ENCODE peak calls at places on chromosome 5, in five cellular contexts. P, N, H, S and G are unnamed samples. For H3K9me3 and H3K36me3, the result is how much of the 10 kb centered on the place peaks cover.

GRCh38 chr5:51582871-51583384 is 199.7 kb downstream of the ISL1 start:
- DNase-seq in P (no peak), H (no peak), N (no peak), S (no peak), G (no peak)

GRCh38 chr5:43042626-43043399 is 2.7 kb upstream of the ANXA2R start:
- DNase-seq in N (peak), S (peak), H (peak), P (peak), G (peak)

GRCh38 chr5:146640285-146640896 is 124.4 kb upstream of the GPR151 start:
- DNase-seq in P (no peak), S (no peak), H (no peak), N (no peak), G (no peak)

GRCh38 chr5:34687269-34688011 is 31.3 kb downstream of the RAI14 start:
- DNase-seq in N (no peak), H (no peak), S (no peak), P (no peak), G (no peak)

GRCh38 chr5:171628344-171628743 is 157.3 kb upstream of the SMIM23 start:
- DNase-seq in H (no peak), P (no peak), S (no peak), N (peak), G (peak)

GRCh38 chr5:4879693-4880303 is 260.3 kb upstream of the ADAMTS16 start:
- DNase-seq in H (no peak), S (peak), N (peak), P (peak), G (peak)

GRCh38 chr5:179346875-179347274 is 1.6 kb upstream of the ADAMTS2 start:
- DNase-seq in H (peak), S (no peak), N (no peak), P (no peak), G (no peak)

GRCh38 chr5:14665949-14666741 is 1.6 kb downstream of the OTULIN start:
- DNase-seq in S (no peak), H (no peak), P (no peak), N (no peak), G (no peak)

GRCh38 chr5:65774346-65774745 is 52.3 kb downstream of the NLN start:
- DNase-seq in H (no peak), P (no peak), N (no peak), S (no peak), G (no peak)

GRCh38 chr5:58615931-58616330 is 33.1 kb downstream of the RAB3C start:
- DNase-seq in S (no peak), H (no peak), N (no peak), P (no peak), G (no peak)

GRCh38 chr5:159616967-159617366 is 286.7 kb upstream of the IL12B start:
- DNase-seq in H (no peak), N (no peak), P (no peak), S (no peak), G (no peak)

GRCh38 chr5:142012792-142013388 is at the start of gene GNPDA1:
- DNase-seq in H (peak), S (peak), P (peak), N (peak), G (peak)

GRCh38 chr5:142857405-142857804 is 87.2 kb downstream of the ARHGAP26 start:
- DNase-seq in N (no peak), S (no peak), P (no peak), H (no peak), G (no peak)

GRCh38 chr5:149211566-149211965 is 60.1 kb upstream of the AFAP1L1 start:
- DNase-seq in N (no peak), S (no peak), P (no peak), H (no peak), G (no peak)

GRCh38 chr5:14038341-14038959 is 94.0 kb upstream of the DNAH5 start:
- DNase-seq in S (no peak), N (no peak), H (no peak), P (no peak), G (no peak)

GRCh38 chr5:65126670-65127069 is 355.1 kb downstream of the ADAMTS6 start:
- DNase-seq in P (no peak), S (no peak), H (no peak), N (no peak), G (no peak)

GRCh38 chr5:146565764-146566163 is 49.8 kb upstream of the GPR151 start:
- DNase-seq in H (no peak), P (no peak), N (no peak), S (peak), G (no peak)

GRCh38 chr5:88269222-88269771 is 652 bp upstream of the TMEM161B start:
- DNase-seq in P (no peak), H (peak), N (no peak), S (no peak), G (no peak)

GRCh38 chr5:75168026-75168750 is 68.5 kb downstream of the ANKRD31 start:
- DNase-seq in P (no peak), H (no peak), N (no peak), S (no peak), G (no peak)

GRCh38 chr5:133285583-133286021 is 233.8 kb downstream of the HSPA4 start:
- DNase-seq in S (peak), H (no peak), P (peak), N (no peak), G (no peak)

GRCh38 chr5:81949479-81949878 is 22.3 kb upstream of the ATG10 start:
- DNase-seq in H (no peak), P (no peak), S (no peak), N (no peak), G (no peak)

GRCh38 chr5:129399069-129399468 is 61.0 kb upstream of the ADAMTS19 start:
- DNase-seq in S (no peak), P (no peak), N (no peak), H (no peak), G (no peak)

GRCh38 chr5:103973669-103974068 is 411.1 kb upstream of the NUDT12 start:
- DNase-seq in N (no peak), P (no peak), H (no peak), S (no peak), G (no peak)

GRCh38 chr5:92800360-92800759 is 780.7 kb downstream of the NR2F1-AS1 start:
- DNase-seq in H (no peak), S (no peak), N (no peak), P (no peak), G (no peak)

GRCh38 chr5:142924135-142924883 is 154.1 kb downstream of the ARHGAP26 start:
- DNase-seq in N (no peak), P (no peak), H (no peak), S (no peak), G (no peak)

GRCh38 chr5:34959323-34959722 is 30.0 kb downstream of the DNAJC21 start:
- DNase-seq in N (no peak), H (no peak), P (no peak), S (no peak), G (no peak)

GRCh38 chr5:150931368-150931965 is 26.7 kb upstream of the ZNF300 start:
- DNase-seq in H (no peak), N (no peak), P (no peak), S (no peak), G (no peak)
- H3K9me3 ChIP-seq in H (half or more), N (half or more), P (half or more), S (under half), G (half or more)

DNA sequence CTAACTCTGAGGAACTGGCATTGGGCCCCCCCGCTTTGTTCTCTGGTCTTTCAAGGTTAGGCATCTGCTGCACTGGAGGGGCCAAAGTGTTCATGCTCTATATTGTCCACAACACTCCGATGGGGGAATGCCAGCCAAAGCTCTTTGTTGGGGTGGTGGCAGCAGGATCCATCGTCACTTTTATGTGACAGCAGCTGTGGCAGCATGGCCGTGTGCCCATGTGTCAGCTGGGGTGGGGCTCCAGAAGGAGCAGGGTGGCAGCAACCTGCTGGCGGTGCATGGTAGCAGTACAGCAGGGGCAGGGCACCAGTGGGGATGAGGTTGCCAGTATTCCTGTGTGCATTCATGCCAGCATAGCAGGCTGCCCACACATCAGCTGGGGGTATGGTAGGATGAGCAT is 28.2 kb downstream of the ITGA2 start:
- DNase-seq in P (no peak), H (no peak), S (no peak), N (no peak), G (no peak)
- H3K36me3 ChIP-seq in P (under half), H (under half), S (under half), N (under half), G (under half)

DNA sequence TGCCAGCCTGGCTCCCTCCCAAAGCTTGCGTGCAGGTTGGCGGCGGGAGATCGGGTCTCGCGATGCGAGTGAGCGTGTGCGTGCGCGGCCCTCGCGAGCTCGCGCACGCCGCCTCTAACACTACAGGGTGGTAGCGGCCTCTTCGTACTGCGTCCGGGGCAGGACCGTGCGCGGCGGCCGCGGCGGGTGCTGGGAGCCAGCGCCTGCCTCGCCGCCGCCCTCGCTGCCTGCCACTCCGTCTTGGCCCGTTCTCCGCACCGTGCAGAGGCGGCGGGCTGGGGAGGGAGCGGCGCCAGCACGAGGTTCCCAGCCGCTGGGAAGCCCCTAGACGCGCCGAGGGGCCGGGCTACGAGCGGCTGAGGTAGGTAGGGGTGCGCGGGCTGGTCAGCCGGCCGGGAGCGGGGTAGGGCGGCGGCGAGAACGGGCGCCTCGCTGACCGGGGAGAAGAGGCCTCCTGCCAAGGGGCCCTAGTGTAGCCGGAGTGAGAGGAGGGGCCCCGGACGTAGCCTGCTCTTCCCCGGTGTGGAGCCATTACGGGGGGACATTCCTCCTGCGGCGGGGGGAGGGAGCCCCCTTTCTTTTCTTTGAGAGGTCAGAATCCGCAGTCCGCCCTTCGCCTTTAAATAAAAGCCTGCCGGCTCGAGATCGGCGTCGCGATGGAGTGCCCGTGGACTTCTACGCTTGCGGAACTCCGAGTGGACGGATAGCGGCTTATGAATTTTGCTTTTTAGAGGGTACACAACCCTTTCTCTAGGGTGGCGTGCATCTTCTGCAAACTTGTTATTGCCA is at the start of gene C5orf24:
- DNase-seq in P (peak), N (peak), S (peak), H (peak), G (peak)
- TF ChIP-seq CTCF in P (no peak), N (no peak), S (no peak), H (no peak), G (no peak)

GRCh38 chr5:18652404-18653215 is 1018.4 kb downstream of the TAF11L14 start:
- DNase-seq in S (no peak), N (no peak), P (no peak), H (no peak), G (no peak)

DNA sequence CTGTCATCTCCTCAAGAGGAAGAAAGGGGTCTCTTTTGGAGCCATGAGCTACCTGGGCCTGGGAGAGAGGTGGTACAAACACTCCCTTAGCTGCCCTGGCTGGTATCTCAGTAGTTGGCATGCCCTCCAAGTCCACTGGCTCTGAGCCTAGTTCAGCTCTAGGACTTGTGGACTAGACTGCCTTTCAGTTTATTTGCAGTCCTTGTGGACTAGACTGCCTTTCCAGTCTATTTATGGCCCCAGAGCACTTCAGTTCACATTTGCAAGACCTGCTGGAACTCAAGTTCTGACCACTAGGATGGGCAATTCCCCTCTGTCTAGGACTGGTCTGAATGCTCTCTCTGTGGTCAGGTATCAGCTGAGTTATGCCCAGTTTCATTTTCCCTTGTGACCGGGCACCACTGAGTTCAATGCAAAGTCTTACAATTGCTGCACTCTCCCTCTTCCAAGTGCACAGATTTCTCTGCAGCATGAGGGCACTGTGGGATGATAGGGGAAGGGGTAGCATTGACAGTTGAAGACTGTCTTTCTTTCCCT is 1019.0 kb downstream of the TAF11L14 start:
- DNase-seq in H (no peak), P (no peak), S (no peak), N (no peak), G (no peak)
- H3K9me3 ChIP-seq in H (under half), P (under half), S (under half), N (under half), G (under half)

GRCh38 chr5:168121138-168121494 is 170.3 kb upstream of the WWC1 start:
- DNase-seq in P (no peak), H (no peak), S (no peak), N (no peak), G (no peak)

GRCh38 chr5:168125445-168126199 is 165.8 kb upstream of the WWC1 start:
- DNase-seq in H (no peak), N (no peak), P (no peak), S (no peak), G (no peak)

GRCh38 chr5:168120416-168121137 is 170.9 kb upstream of the WWC1 start:
- DNase-seq in H (no peak), S (no peak), N (no peak), P (no peak), G (no peak)

GRCh38 chr5:168126606-168127005 is 164.8 kb upstream of the WWC1 start:
- DNase-seq in S (no peak), H (no peak), P (no peak), N (no peak), G (no peak)

GRCh38 chr5:168123853-168124528 is 167.5 kb upstream of the WWC1 start:
- DNase-seq in N (no peak), S (no peak), H (no peak), P (no peak), G (no peak)
- H3K36me3 ChIP-seq in N (under half), S (under half), H (under half), P (under half), G (under half)

DNA sequence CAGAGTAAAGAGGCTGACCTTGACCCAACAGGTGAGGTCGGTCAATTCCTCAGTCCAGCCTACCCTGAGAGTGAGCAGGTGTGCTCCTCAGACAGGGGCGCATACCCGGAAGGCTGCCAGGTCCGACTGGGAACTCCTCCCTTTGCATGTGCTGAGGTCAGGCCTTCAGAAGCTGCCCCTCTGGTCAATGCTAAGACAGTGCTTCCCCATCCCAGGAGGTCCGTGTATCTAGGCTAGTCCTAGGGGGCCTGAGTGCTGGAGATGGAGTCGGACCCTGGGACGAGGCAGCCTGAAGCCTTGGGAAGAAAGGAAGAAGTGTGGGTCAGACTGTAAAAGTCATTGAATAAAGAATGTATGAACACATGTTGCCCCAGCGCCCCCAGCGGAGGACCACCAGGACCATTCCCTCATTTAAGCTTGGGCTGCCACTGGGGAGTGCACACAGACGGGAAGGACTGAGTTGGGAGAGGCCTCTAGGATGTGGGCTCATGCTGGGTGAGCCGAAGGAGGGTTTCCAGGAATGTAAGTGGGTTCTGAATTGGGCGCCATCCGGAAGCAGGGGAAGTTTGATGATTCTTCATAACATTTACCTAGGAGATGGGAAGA is 41.0 kb upstream of the GFPT2 start:
- DNase-seq in H (peak), N (no peak), P (no peak), S (no peak), G (no peak)
- TF ChIP-seq CTCF in H (no peak), N (no peak), P (no peak), S (no peak), G (no peak)

GRCh38 chr5:140630296-140630695 is 2.7 kb downstream of the CD14 start:
- DNase-seq in N (no peak), H (no peak), S (no peak), P (no peak), G (no peak)
- H3K9me3 ChIP-seq in N (under half), H (under half), S (under half), P (under half), G (under half)

DNA sequence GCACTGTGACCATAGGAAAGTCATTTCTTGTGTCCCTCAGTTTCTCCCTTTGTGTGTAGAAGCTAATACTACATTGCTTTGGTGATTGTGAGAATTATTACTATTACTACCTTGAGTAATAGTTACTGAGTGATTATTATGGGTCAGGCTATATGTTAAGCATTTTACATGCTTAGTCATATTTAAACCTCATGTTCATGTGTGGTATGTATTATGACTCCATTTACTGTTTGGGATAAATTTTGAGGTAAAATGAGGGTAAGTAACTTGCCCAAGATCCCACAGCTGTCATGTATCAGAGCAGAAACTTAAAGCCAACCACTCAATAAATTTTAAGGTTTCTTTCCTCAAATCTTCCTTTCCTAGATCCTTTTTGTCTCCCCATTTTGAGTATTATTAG is 28.3 kb downstream of the SLF1 start:
- DNase-seq in P (no peak), H (no peak), N (no peak), S (no peak), G (no peak)
- H3K36me3 ChIP-seq in P (under half), H (under half), N (under half), S (under half), G (under half)

GRCh38 chr5:55307383-55308253 is at the start of the genes DHX29 and MTREX:
- DNase-seq in P (peak), N (peak), S (peak), H (peak), G (peak)

GRCh38 chr5:55304584-55304983 is 2.9 kb downstream of the DHX29 start:
- DNase-seq in N (no peak), H (no peak), P (no peak), S (no peak), G (no peak)

GRCh38 chr5:55303238-55303690 is 4.2 kb downstream of the DHX29 start:
- DNase-seq in S (no peak), N (no peak), H (no peak), P (no peak), G (no peak)

GRCh38 chr5:55306641-55307382 is 682 bp downstream of the DHX29 start:
- DNase-seq in N (no peak), H (no peak), S (no peak), P (no peak), G (no peak)

DNA sequence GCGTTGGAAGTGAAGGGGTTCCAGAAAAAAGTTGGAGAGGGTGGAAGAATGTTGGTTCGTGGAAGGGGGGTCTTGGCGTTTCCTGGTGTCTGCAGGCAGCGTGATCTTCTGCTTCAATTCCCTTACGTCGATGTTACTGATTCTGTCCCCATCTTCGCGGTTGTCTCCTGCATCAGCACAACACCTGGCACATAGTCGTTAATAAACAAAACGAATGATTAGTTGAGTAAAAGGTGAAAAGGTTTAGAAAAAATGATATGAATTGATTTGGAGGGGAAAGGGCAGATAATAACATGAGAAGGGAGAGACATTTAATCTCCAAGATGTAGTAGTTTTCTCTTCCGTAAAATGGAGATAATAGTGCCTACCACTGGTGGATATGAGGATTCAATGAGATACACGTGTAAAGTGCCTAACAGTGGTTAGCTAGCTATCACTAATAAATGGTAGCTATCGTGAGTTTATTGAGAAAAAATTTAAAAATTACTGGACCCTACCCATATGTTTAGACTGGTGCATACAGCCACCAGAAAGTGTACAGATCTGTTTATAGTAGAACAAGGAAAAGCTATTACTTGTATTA is 556 bp downstream of the MTREX start:
- DNase-seq in H (no peak), S (peak), N (no peak), P (no peak), G (no peak)
- TF ChIP-seq CTCF in H (no peak), S (no peak), N (no peak), P (no peak), G (no peak)

GRCh38 chr5:3619584-3619983 is 24.0 kb downstream of the IRX1 start:
- DNase-seq in S (no peak), N (no peak), P (no peak), H (no peak), G (no peak)

GRCh38 chr5:3625626-3626025 is 30.0 kb downstream of the IRX1 start:
- DNase-seq in N (no peak), P (no peak), S (no peak), H (no peak), G (no peak)

DNA sequence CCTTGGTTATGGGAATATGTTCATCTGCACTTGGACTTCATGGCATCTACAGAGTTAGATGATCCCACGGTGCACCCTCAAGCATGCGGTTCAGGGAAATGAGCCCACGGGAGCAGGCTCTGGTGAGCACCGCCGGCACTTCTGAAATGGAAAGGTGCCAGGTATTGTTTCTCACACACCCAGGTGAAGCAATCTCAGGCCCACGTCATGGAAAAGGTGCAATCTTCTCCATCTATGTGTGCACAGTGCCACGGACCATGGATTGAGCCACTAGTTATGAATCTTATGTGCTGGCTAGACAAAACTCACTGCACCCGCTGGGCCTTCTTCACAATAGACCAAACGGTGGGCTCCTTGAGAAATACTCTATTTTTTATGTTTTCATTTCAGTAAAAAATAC is 27.3 kb downstream of the IRX1 start:
- DNase-seq in N (no peak), P (no peak), S (no peak), H (no peak), G (no peak)
- H3K9me3 ChIP-seq in N (under half), P (under half), S (under half), H (under half), G (under half)